ENCODE peak calls at places on chromosome 3, in ten cellular contexts. One of them, this sample, is unnamed.

GRCh38 chr3:82044918-82045715 is 283.7 kb upstream of the GBE1 start:
- DNase-seq in neural progenitor cell: peak
- DNase-seq in NCI-H1436: no peak
- DNase-seq in GM13977: no peak
- DNase-seq in activated T-helper 1 cell treated with Interleukin-2 at 50 U/mL for 16 hours: no peak
- DNase-seq in effector memory CD8-positive, alpha-beta T cell: no peak
- DNase-seq in right cardiac atrium: no peak
- DNase-seq in PC-3: peak
- DNase-seq in stimulated activated CD4-positive, alpha-beta T cell treated with anti-CD3 and anti-CD28 coated beads, TNF-alpha, amount 100 ng/mL, for 48 hours: no peak
- DNase-seq in kidney glomerular epithelial cell: peak
- DNase-seq in this sample: no peak

GRCh38 chr3:184899953-184900595 is 88.1 kb downstream of the VPS8 start:
- DNase-seq in neural progenitor cell: no peak
- DNase-seq in NCI-H1436: no peak
- DNase-seq in GM13977: no peak
- DNase-seq in activated T-helper 1 cell treated with Interleukin-2 at 50 U/mL for 16 hours: no peak
- DNase-seq in effector memory CD8-positive, alpha-beta T cell: no peak
- DNase-seq in right cardiac atrium: no peak
- DNase-seq in PC-3: no peak
- DNase-seq in stimulated activated CD4-positive, alpha-beta T cell treated with anti-CD3 and anti-CD28 coated beads, TNF-alpha, amount 100 ng/mL, for 48 hours: no peak
- DNase-seq in kidney glomerular epithelial cell: no peak
- DNase-seq in this sample: no peak

GRCh38 chr3:127132876-127133275 is 60.1 kb upstream of the PRR23E start:
- DNase-seq in neural progenitor cell: no peak
- DNase-seq in NCI-H1436: no peak
- DNase-seq in GM13977: no peak
- DNase-seq in activated T-helper 1 cell treated with Interleukin-2 at 50 U/mL for 16 hours: no peak
- DNase-seq in effector memory CD8-positive, alpha-beta T cell: no peak
- DNase-seq in right cardiac atrium: no peak
- DNase-seq in PC-3: no peak
- DNase-seq in stimulated activated CD4-positive, alpha-beta T cell treated with anti-CD3 and anti-CD28 coated beads, TNF-alpha, amount 100 ng/mL, for 48 hours: no peak
- DNase-seq in kidney glomerular epithelial cell: no peak
- DNase-seq in this sample: no peak

GRCh38 chr3:72334681-72335457 is 513.4 kb downstream of the SHQ1 start:
- DNase-seq in neural progenitor cell: peak
- DNase-seq in NCI-H1436: no peak
- DNase-seq in GM13977: no peak
- DNase-seq in activated T-helper 1 cell treated with Interleukin-2 at 50 U/mL for 16 hours: no peak
- DNase-seq in effector memory CD8-positive, alpha-beta T cell: no peak
- DNase-seq in right cardiac atrium: no peak
- DNase-seq in PC-3: no peak
- DNase-seq in stimulated activated CD4-positive, alpha-beta T cell treated with anti-CD3 and anti-CD28 coated beads, TNF-alpha, amount 100 ng/mL, for 48 hours: no peak
- DNase-seq in kidney glomerular epithelial cell: no peak
- DNase-seq in this sample: no peak

GRCh38 chr3:160374472-160374871 is 24.6 kb downstream of the IFT80 start:
- DNase-seq in neural progenitor cell: no peak
- DNase-seq in NCI-H1436: no peak
- DNase-seq in GM13977: no peak
- DNase-seq in activated T-helper 1 cell treated with Interleukin-2 at 50 U/mL for 16 hours: no peak
- DNase-seq in effector memory CD8-positive, alpha-beta T cell: no peak
- DNase-seq in right cardiac atrium: no peak
- DNase-seq in PC-3: peak
- DNase-seq in stimulated activated CD4-positive, alpha-beta T cell treated with anti-CD3 and anti-CD28 coated beads, TNF-alpha, amount 100 ng/mL, for 48 hours: no peak
- DNase-seq in kidney glomerular epithelial cell: peak
- DNase-seq in this sample: no peak

GRCh38 chr3:155688481-155688880 is 56.4 kb downstream of the PLCH1 start:
- DNase-seq in neural progenitor cell: no peak
- DNase-seq in NCI-H1436: no peak
- DNase-seq in GM13977: no peak
- DNase-seq in activated T-helper 1 cell treated with Interleukin-2 at 50 U/mL for 16 hours: no peak
- DNase-seq in effector memory CD8-positive, alpha-beta T cell: no peak
- DNase-seq in right cardiac atrium: no peak
- DNase-seq in PC-3: no peak
- DNase-seq in stimulated activated CD4-positive, alpha-beta T cell treated with anti-CD3 and anti-CD28 coated beads, TNF-alpha, amount 100 ng/mL, for 48 hours: no peak
- DNase-seq in kidney glomerular epithelial cell: no peak
- DNase-seq in this sample: no peak

GRCh38 chr3:161409069-161409468 is 37.8 kb upstream of the SPTSSB start:
- DNase-seq in neural progenitor cell: peak
- DNase-seq in NCI-H1436: peak
- DNase-seq in GM13977: no peak
- DNase-seq in activated T-helper 1 cell treated with Interleukin-2 at 50 U/mL for 16 hours: no peak
- DNase-seq in effector memory CD8-positive, alpha-beta T cell: peak
- DNase-seq in right cardiac atrium: no peak
- DNase-seq in PC-3: peak
- DNase-seq in stimulated activated CD4-positive, alpha-beta T cell treated with anti-CD3 and anti-CD28 coated beads, TNF-alpha, amount 100 ng/mL, for 48 hours: no peak
- DNase-seq in kidney glomerular epithelial cell: peak
- DNase-seq in this sample: no peak

GRCh38 chr3:194496217-194496881 is 9.5 kb upstream of the ATP13A3 start:
- DNase-seq in neural progenitor cell: no peak
- DNase-seq in NCI-H1436: no peak
- DNase-seq in GM13977: no peak
- DNase-seq in activated T-helper 1 cell treated with Interleukin-2 at 50 U/mL for 16 hours: no peak
- DNase-seq in effector memory CD8-positive, alpha-beta T cell: no peak
- DNase-seq in right cardiac atrium: no peak
- DNase-seq in PC-3: peak
- DNase-seq in stimulated activated CD4-positive, alpha-beta T cell treated with anti-CD3 and anti-CD28 coated beads, TNF-alpha, amount 100 ng/mL, for 48 hours: no peak
- DNase-seq in kidney glomerular epithelial cell: no peak
- DNase-seq in this sample: no peak

GRCh38 chr3:32757618-32758374 is 60.0 kb upstream of the TRIM71 start:
- DNase-seq in neural progenitor cell: no peak
- DNase-seq in NCI-H1436: no peak
- DNase-seq in GM13977: no peak
- DNase-seq in activated T-helper 1 cell treated with Interleukin-2 at 50 U/mL for 16 hours: no peak
- DNase-seq in effector memory CD8-positive, alpha-beta T cell: no peak
- DNase-seq in right cardiac atrium: no peak
- DNase-seq in PC-3: no peak
- DNase-seq in stimulated activated CD4-positive, alpha-beta T cell treated with anti-CD3 and anti-CD28 coated beads, TNF-alpha, amount 100 ng/mL, for 48 hours: no peak
- DNase-seq in kidney glomerular epithelial cell: no peak
- DNase-seq in this sample: no peak

GRCh38 chr3:188194327-188194726 is 40.4 kb downstream of the LPP start:
- DNase-seq in neural progenitor cell: no peak
- DNase-seq in NCI-H1436: no peak
- DNase-seq in GM13977: no peak
- DNase-seq in activated T-helper 1 cell treated with Interleukin-2 at 50 U/mL for 16 hours: no peak
- DNase-seq in effector memory CD8-positive, alpha-beta T cell: no peak
- DNase-seq in right cardiac atrium: no peak
- DNase-seq in PC-3: peak
- DNase-seq in stimulated activated CD4-positive, alpha-beta T cell treated with anti-CD3 and anti-CD28 coated beads, TNF-alpha, amount 100 ng/mL, for 48 hours: no peak
- DNase-seq in kidney glomerular epithelial cell: no peak
- DNase-seq in this sample: no peak

This sample was measured in CD4-positive, alpha-beta memory T cell.